ENCODE peak calls at places on chromosomes 4 and X, in seven cellular contexts. One of them, this sample, is unnamed.

GRCh38 chr4:100174985-100175383 is 15.3 kb downstream of the DDIT4L start:
- DNase-seq in Peyer's patch: no peak
- DNase-seq in uterus: no peak
- DNase-seq in ovary: no peak
- DNase-seq in IMR-90: no peak
- DNase-seq in endothelial cell of umbilical vein: no peak
- DNase-seq in tibial nerve: no peak
- DNase-seq in this sample: no peak

GRCh38 chr4:39166177-39166576 is 16.2 kb upstream of the WDR19 start:
- DNase-seq in tibial nerve: no peak
- DNase-seq in Peyer's patch: no peak
- DNase-seq in ovary: no peak
- DNase-seq in endothelial cell of umbilical vein: no peak
- DNase-seq in uterus: no peak
- DNase-seq in IMR-90: no peak
- DNase-seq in this sample: no peak

GRCh38 chr4:88697113-88697512 is 516 bp downstream of the NAP1L5 start:
- DNase-seq in Peyer's patch: no peak
- DNase-seq in endothelial cell of umbilical vein: peak; percentile 31
- DNase-seq in ovary: peak; percentile 55
- DNase-seq in IMR-90: peak; percentile 52
- DNase-seq in tibial nerve: no peak
- DNase-seq in uterus: peak; percentile 48
- DNase-seq in this sample: no peak

GRCh38 chrX:53281321-53281822 is at the start of gene IQSEC2:
- DNase-seq in uterus: peak; percentile 94
- DNase-seq in Peyer's patch: peak; percentile 86
- DNase-seq in tibial nerve: peak; percentile 67
- DNase-seq in IMR-90: peak; percentile 77
- DNase-seq in ovary: peak; percentile 94
- DNase-seq in endothelial cell of umbilical vein: peak; percentile 77
- DNase-seq in this sample: peak; percentile 87

GRCh38 chrX:96619588-96619987 is 65.1 kb upstream of the DIAPH2 start:
- DNase-seq in Peyer's patch: no peak
- DNase-seq in IMR-90: peak; percentile 2
- DNase-seq in endothelial cell of umbilical vein: no peak
- DNase-seq in tibial nerve: no peak
- DNase-seq in uterus: no peak
- DNase-seq in ovary: no peak
- DNase-seq in this sample: no peak

GRCh38 chrX:10597871-10598270 is 22.5 kb downstream of the MID1 start:
- DNase-seq in ovary: no peak
- DNase-seq in endothelial cell of umbilical vein: peak; percentile 63
- DNase-seq in tibial nerve: no peak
- DNase-seq in IMR-90: peak; percentile 32
- DNase-seq in uterus: no peak
- DNase-seq in Peyer's patch: no peak
- DNase-seq in this sample: no peak

GRCh38 chr4:135197650-135198049 is 996.1 kb upstream of the PABPC4L start:
- DNase-seq in uterus: no peak
- DNase-seq in ovary: no peak
- DNase-seq in endothelial cell of umbilical vein: no peak
- DNase-seq in tibial nerve: no peak
- DNase-seq in Peyer's patch: no peak
- DNase-seq in IMR-90: no peak
- DNase-seq in this sample: no peak

GRCh38 chr4:5925419-5926187 is 32.7 kb upstream of the CRMP1 start:
- DNase-seq in IMR-90: no peak
- DNase-seq in Peyer's patch: no peak
- DNase-seq in endothelial cell of umbilical vein: no peak
- DNase-seq in uterus: no peak
- DNase-seq in tibial nerve: no peak
- DNase-seq in ovary: no peak
- DNase-seq in this sample: no peak

GRCh38 chr4:54553001-54553400 is 104.8 kb upstream of the KIT start:
- DNase-seq in tibial nerve: no peak
- DNase-seq in ovary: no peak
- DNase-seq in IMR-90: peak; percentile 70
- DNase-seq in uterus: no peak
- DNase-seq in Peyer's patch: no peak
- DNase-seq in endothelial cell of umbilical vein: no peak
- DNase-seq in this sample: no peak

GRCh38 chr4:1616574-1616964 is 67.5 kb downstream of the FAM53A start:
- DNase-seq in ovary: no peak
- DNase-seq in tibial nerve: no peak
- DNase-seq in endothelial cell of umbilical vein: no peak
- DNase-seq in IMR-90: no peak
- DNase-seq in Peyer's patch: no peak
- DNase-seq in uterus: no peak
- DNase-seq in this sample: no peak
- TF ChIP-seq POLR2A in ovary: no peak
- TF ChIP-seq POLR2A in tibial nerve: no peak
- TF ChIP-seq POLR2A in endothelial cell of umbilical vein: no peak
- TF ChIP-seq POLR2A in IMR-90: no peak
- TF ChIP-seq POLR2A in Peyer's patch: no peak
- TF ChIP-seq POLR2A in uterus: no peak
- TF ChIP-seq POLR2A in this sample: no peak

GRCh38 chrX:129705377-129705925 is 33.3 kb upstream of the XPNPEP2 start:
- DNase-seq in uterus: no peak
- DNase-seq in IMR-90: no peak
- DNase-seq in endothelial cell of umbilical vein: no peak
- DNase-seq in ovary: no peak
- DNase-seq in tibial nerve: no peak
- DNase-seq in Peyer's patch: no peak
- DNase-seq in this sample: no peak

GRCh38 chrX:129701624-129702069 is 37.1 kb upstream of the XPNPEP2 start:
- DNase-seq in endothelial cell of umbilical vein: no peak
- DNase-seq in tibial nerve: peak; percentile 71
- DNase-seq in uterus: peak; percentile 83
- DNase-seq in ovary: peak; percentile 60
- DNase-seq in Peyer's patch: no peak
- DNase-seq in IMR-90: peak; percentile 31
- DNase-seq in this sample: peak; percentile 75

GRCh38 chrX:129706395-129707072 is 32.2 kb upstream of the XPNPEP2 start:
- DNase-seq in tibial nerve: no peak
- DNase-seq in IMR-90: no peak
- DNase-seq in uterus: no peak
- DNase-seq in ovary: no peak
- DNase-seq in endothelial cell of umbilical vein: no peak
- DNase-seq in Peyer's patch: no peak
- DNase-seq in this sample: peak; percentile 82

GRCh38 chrX:129704491-129704890 is 34.3 kb upstream of the XPNPEP2 start:
- DNase-seq in ovary: no peak
- DNase-seq in IMR-90: no peak
- DNase-seq in tibial nerve: no peak
- DNase-seq in Peyer's patch: no peak
- DNase-seq in uterus: no peak
- DNase-seq in endothelial cell of umbilical vein: no peak
- DNase-seq in this sample: no peak

DNA sequence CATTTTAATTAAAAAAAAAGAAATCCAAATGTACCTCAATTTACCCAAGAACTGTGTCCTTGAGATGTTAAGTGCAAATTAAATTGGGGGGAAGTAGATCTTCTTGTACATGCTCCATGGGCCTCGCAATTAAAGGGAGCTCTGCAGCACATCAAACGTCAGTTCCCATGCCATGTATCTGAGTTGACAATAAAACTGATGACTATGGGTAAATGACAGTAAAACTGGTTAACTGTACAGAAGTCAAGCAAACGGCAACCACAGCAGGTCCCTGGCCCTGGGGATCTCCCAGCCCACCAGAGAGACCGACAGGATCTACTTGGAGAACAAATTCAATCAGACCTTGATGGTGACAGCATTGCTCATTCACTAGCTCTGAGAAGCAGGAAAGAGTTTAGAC is 32.8 kb upstream of the XPNPEP2 start:
- DNase-seq in ovary: no peak
- DNase-seq in endothelial cell of umbilical vein: no peak
- DNase-seq in IMR-90: no peak
- DNase-seq in uterus: no peak
- DNase-seq in Peyer's patch: no peak
- DNase-seq in tibial nerve: no peak
- DNase-seq in this sample: no peak
- H3K27me3 ChIP-seq in ovary: no peaks in the 10 kb centered on the region
- H3K27me3 ChIP-seq in endothelial cell of umbilical vein: no peaks in the 10 kb centered on the region
- H3K27me3 ChIP-seq in IMR-90: peaks cover 23% of the 10 kb centered on the region
- H3K27me3 ChIP-seq in uterus: no peaks in the 10 kb centered on the region
- H3K27me3 ChIP-seq in Peyer's patch: no peaks in the 10 kb centered on the region
- H3K27me3 ChIP-seq in tibial nerve: no peaks in the 10 kb centered on the region
- H3K27me3 ChIP-seq in this sample: no peaks in the 10 kb centered on the region

DNA sequence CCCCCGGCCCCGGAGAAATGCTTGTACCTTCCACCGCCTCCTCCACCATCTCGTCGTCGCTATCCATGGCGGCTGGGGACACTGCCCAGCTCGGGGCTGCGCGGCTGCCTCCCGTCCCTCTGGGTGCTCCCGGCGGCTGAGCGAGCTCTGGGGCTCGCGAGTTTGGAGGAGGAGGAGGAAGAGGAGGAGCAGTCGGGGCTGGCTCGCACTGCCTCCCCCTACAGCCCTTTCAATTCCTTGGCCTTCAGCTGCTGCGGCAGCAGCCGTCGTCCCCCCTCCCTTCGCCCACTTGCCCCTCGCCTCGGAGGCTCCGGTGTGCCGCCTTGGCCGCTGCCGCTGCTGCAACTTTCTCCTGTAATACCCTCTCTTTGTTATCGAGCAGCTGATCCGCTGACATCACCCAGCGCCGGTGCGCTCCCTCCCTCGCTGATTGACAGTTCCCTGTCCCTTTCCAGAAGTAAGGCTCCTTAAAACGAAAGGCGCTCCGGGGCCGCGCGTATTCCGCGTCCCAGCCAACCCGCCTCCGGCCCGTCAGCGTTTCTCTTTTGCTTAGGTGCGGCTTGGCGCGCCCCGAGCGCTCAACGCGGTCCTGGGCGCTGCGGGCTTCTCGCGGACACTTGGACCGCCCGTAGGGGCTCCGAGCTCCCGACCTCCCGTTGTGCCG is at the start of gene SETD7:
- DNase-seq in endothelial cell of umbilical vein: peak; percentile 87
- DNase-seq in tibial nerve: peak; percentile 66
- DNase-seq in uterus: peak; percentile 77
- DNase-seq in IMR-90: peak; percentile 76
- DNase-seq in ovary: peak; percentile 83
- DNase-seq in Peyer's patch: peak; percentile 81
- DNase-seq in this sample: peak; percentile 82
- TF ChIP-seq CTCF in endothelial cell of umbilical vein: no peak
- TF ChIP-seq CTCF in tibial nerve: peak; percentile 5
- TF ChIP-seq CTCF in uterus: no peak
- TF ChIP-seq CTCF in IMR-90: peak; percentile 8
- TF ChIP-seq CTCF in ovary: no peak
- TF ChIP-seq CTCF in Peyer's patch: no peak
- TF ChIP-seq CTCF in this sample: no peak

DNA sequence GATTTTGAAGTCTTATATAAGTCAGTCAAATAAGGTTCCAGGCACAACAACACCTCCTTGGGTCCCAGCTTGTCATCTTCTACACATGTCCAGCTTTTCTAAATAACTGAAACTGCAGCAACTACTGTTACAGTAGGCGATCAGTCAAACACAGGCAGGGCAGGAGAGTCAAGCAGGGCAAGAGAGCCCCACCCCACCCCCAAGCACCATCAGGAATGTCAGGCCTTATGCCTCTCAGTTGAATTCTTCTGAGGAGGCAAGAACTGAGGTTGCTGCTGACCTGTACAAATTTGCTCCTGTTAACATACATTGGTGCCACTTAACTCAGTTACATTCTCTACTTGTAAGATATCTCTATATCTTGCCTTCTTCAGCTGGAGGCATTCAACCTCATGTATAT is 608.8 kb upstream of the PCDH10 start:
- DNase-seq in endothelial cell of umbilical vein: no peak
- DNase-seq in tibial nerve: no peak
- DNase-seq in ovary: no peak
- DNase-seq in Peyer's patch: no peak
- DNase-seq in IMR-90: no peak
- DNase-seq in uterus: no peak
- DNase-seq in this sample: no peak
- TF ChIP-seq POLR2A in endothelial cell of umbilical vein: no peak
- TF ChIP-seq POLR2A in tibial nerve: no peak
- TF ChIP-seq POLR2A in ovary: no peak
- TF ChIP-seq POLR2A in Peyer's patch: no peak
- TF ChIP-seq POLR2A in IMR-90: no peak
- TF ChIP-seq POLR2A in uterus: no peak
- TF ChIP-seq POLR2A in this sample: no peak

DNA sequence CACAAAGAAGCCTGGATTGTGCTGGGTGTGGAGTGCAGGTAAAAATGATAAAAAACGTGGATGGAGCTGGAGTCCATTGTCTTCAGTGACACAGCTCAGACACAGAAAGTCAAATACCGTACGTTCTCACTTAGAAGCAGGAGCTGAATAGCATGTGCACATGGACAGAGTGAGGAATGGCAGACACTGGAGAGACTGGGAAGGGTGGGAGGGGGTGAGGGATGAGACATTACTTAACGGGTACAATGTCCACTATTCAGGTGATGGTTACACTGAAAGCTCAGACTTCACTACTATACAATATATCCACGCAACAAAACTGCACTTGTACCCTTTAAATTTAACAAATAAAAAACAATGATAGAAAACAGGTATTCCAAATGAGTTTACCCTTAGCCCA is 18.1 kb upstream of the IRAK1 start:
- DNase-seq in IMR-90: no peak
- DNase-seq in endothelial cell of umbilical vein: no peak
- DNase-seq in uterus: no peak
- DNase-seq in ovary: no peak
- DNase-seq in Peyer's patch: no peak
- DNase-seq in tibial nerve: no peak
- DNase-seq in this sample: no peak
- H3K27me3 ChIP-seq in IMR-90: no peaks in the 10 kb centered on the region
- H3K27me3 ChIP-seq in endothelial cell of umbilical vein: no peaks in the 10 kb centered on the region
- H3K27me3 ChIP-seq in uterus: no peaks in the 10 kb centered on the region
- H3K27me3 ChIP-seq in ovary: no peaks in the 10 kb centered on the region
- H3K27me3 ChIP-seq in Peyer's patch: no peaks in the 10 kb centered on the region
- H3K27me3 ChIP-seq in tibial nerve: no peaks in the 10 kb centered on the region
- H3K27me3 ChIP-seq in this sample: no peaks in the 10 kb centered on the region

This sample was measured in heart left ventricle.